ENCODE peak calls at places on chromosomes 11 and 22, in ten cellular contexts. N is body of pancreas; M is heart left ventricle; G is CD4-positive, alpha-beta memory T cell; V is SJSA1; E is left ventricle myocardium inferior; F is HCT116; L is mesendoderm; C is kidney; R is HepG2. J is an unnamed sample. For H3K4me1, the result is how much of the 10 kb centered on the place peaks cover.

GRCh38 chr11:61516675-61517516 is 8.3 kb downstream of the LRRC10B start:
- DNase-seq in G (peak), L (peak), E (no peak), F (no peak), N (no peak), R (peak), M (no peak), C (no peak), V (no peak), J (no peak)

GRCh38 chr22:26767351-26767970 is 110.1 kb downstream of the MIAT start:
- DNase-seq in L (no peak), M (no peak), G (no peak), F (no peak), V (no peak), N (no peak), C (no peak), R (no peak), E (no peak), J (no peak)

GRCh38 chr22:47408409-47408808 is 646.0 kb downstream of the TBC1D22A start:
- DNase-seq in R (no peak), M (no peak), L (peak), V (no peak), N (no peak), E (no peak), F (no peak), G (no peak), C (peak), J (no peak)

GRCh38 chr11:2771758-2772466 is 72.1 kb upstream of the KCNQ1OT1 start:
- DNase-seq in G (no peak), F (no peak), M (no peak), C (peak), R (no peak), E (peak), L (no peak), V (peak), N (peak), J (peak)

GRCh38 chr11:122803306-122803705 is 35.0 kb upstream of the CRTAM start:
- DNase-seq in C (no peak), F (no peak), E (no peak), M (no peak), L (peak), V (no peak), R (no peak), N (no peak), G (no peak), J (no peak)

GRCh38 chr11:33402066-33402465 is 144.9 kb downstream of the HIPK3 start:
- DNase-seq in L (no peak), R (no peak), V (no peak), E (no peak), F (no peak), C (no peak), G (no peak), N (no peak), M (no peak), J (no peak)

GRCh38 chr11:70734379-70734778 is 336.1 kb downstream of the CTTN start:
- DNase-seq in C (peak), L (no peak), R (no peak), E (no peak), G (no peak), M (peak), N (no peak), V (no peak), F (no peak), J (no peak)

GRCh38 chr11:78961938-78962701 is 387.5 kb upstream of the NARS2 start:
- DNase-seq in R (no peak), C (peak), F (no peak), G (no peak), L (peak), V (no peak), E (no peak), M (no peak), N (peak), J (no peak)

GRCh38 chr11:7630002-7630401 is 43.3 kb downstream of the CYB5R2 start:
- DNase-seq in V (no peak), R (no peak), F (no peak), N (no peak), G (no peak), C (no peak), M (peak), E (peak), L (no peak), J (no peak)

GRCh38 chr22:50726643-50727340 is 11.2 kb upstream of the ACR start:
- DNase-seq in N (no peak), M (no peak), G (no peak), E (peak), F (no peak), V (no peak), L (peak), R (peak), C (peak), J (peak)

GRCh38 chr11:63663809-63664208 is 7.4 kb downstream of the ATL3 start:
- DNase-seq in N (no peak), E (no peak), R (no peak), F (no peak), V (no peak), L (no peak), C (no peak), M (no peak), G (no peak), J (no peak)

GRCh38 chr11:131297441-131297840 is 73.0 kb upstream of the NTM start:
- DNase-seq in G (no peak), L (no peak), E (no peak), M (no peak), C (no peak), N (no peak), R (no peak), F (no peak), V (no peak), J (no peak)

GRCh38 chr22:49923445-49923844 is 5.0 kb downstream of the CRELD2 start:
- DNase-seq in F (no peak), E (no peak), N (no peak), R (no peak), G (peak), L (no peak), C (no peak), M (no peak), V (no peak), J (no peak)

GRCh38 chr22:17938484-17938924 is 85.9 kb downstream of the MICAL3 start:
- DNase-seq in M (peak), F (no peak), V (no peak), L (no peak), R (peak), G (no peak), N (peak), E (no peak), C (no peak), J (no peak)

GRCh38 chr11:1862588-1863351 is 9.9 kb downstream of the LSP1 start:
- DNase-seq in F (peak), R (no peak), L (no peak), G (no peak), V (peak), C (peak), M (peak), E (peak), N (peak), J (peak)

GRCh38 chr11:110918351-110918750 is 206.1 kb upstream of the ARHGAP20 start:
- DNase-seq in R (no peak), F (no peak), L (peak), C (no peak), M (no peak), N (no peak), E (no peak), G (no peak), V (no peak), J (no peak)

GRCh38 chr22:23235425-23235824 is 55.1 kb downstream of the BCR start:
- DNase-seq in V (no peak), M (no peak), F (no peak), C (no peak), G (no peak), L (no peak), R (no peak), N (no peak), E (no peak), J (no peak)

GRCh38 chr11:31445621-31446020 is 63.8 kb downstream of the IMMP1L start:
- DNase-seq in V (no peak), N (no peak), L (no peak), R (no peak), G (no peak), C (no peak), F (no peak), E (no peak), M (no peak), J (no peak)

GRCh38 chr11:99199336-99199735 is 178.6 kb downstream of the CNTN5 start:
- DNase-seq in F (no peak), E (no peak), G (no peak), N (no peak), V (no peak), M (peak), R (no peak), C (no peak), L (peak), J (no peak)

GRCh38 chr11:69360606-69361005 is 66.7 kb downstream of the MYEOV start:
- DNase-seq in G (no peak), N (no peak), L (no peak), V (peak), E (no peak), C (no peak), M (no peak), R (no peak), F (no peak), J (peak)

GRCh38 chr22:50302041-50302541 is 5.4 kb downstream of the PLXNB2 start:
- DNase-seq in R (no peak), F (no peak), M (no peak), L (no peak), N (peak), V (no peak), E (no peak), G (no peak), C (no peak), J (peak)

GRCh38 chr11:57633394-57634058 is 16.2 kb downstream of the YPEL4 start:
- DNase-seq in V (no peak), E (no peak), L (no peak), G (no peak), M (no peak), F (no peak), R (no peak), C (no peak), N (no peak), J (no peak)

GRCh38 chr11:114307524-114308203 is 11.5 kb downstream of the NNMT start:
- DNase-seq in C (peak), G (no peak), F (no peak), E (peak), M (peak), N (peak), R (peak), L (no peak), V (peak), J (peak)

GRCh38 chr22:29073618-29074275 is 912 bp downstream of the KREMEN1 start:
- DNase-seq in G (no peak), L (peak), V (no peak), F (no peak), R (peak), E (peak), N (peak), C (peak), M (peak), J (peak)

DNA sequence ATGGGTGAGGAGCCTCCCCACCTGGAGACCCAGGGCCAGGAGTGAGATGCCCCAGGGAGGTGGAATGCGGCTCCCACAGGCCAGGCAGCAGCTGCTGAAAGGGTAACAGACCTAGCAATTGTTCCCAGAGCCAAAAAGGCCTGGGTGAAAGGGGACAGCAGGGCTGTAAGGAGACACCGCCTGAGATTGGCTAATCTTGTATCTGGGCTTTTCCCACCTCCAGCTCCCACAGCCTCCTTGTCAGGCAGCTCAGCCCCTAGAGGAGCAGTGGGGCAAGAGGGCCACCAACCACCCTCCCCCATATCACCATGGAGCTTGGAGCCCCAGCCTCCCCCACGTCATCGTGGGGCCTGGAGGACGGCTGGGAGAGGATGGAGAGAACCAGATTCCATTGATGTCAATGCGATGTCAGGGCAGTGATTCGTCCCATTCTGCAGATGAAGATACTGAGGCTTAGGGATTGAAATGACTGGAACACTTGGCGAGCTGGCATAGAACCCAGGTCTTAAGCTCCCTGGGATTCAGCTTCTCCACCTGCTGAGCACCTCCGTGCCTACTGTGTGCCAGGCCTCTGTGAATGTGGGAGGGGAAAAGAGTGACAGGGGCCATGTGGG is 2.9 kb upstream of the MGAT3 start:
- DNase-seq in F (no peak), C (no peak), V (no peak), N (no peak), R (no peak), L (peak), M (no peak), G (no peak), E (no peak), J (no peak)
- H3K4me1 ChIP-seq in F (under half), C (under half), V (under half), N (under half), R (under half), L (under half), M (under half), G (under half), E (under half), J (under half)

GRCh38 chr11:6606471-6607189 is 3.1 kb downstream of the ILK start:
- DNase-seq in E (peak), G (no peak), R (peak), C (peak), F (peak), L (peak), M (peak), N (peak), V (peak), J (peak)
- H3K4me1 ChIP-seq in E (half or more), G (half or more), R (half or more), C (half or more), F (half or more), L (under half), M (half or more), N (half or more), V (under half), J (half or more)

GRCh38 chr11:66131937-66132632 is 62.0 kb downstream of the PACS1 start:
- DNase-seq in V (no peak), L (no peak), M (no peak), E (no peak), G (no peak), C (no peak), N (no peak), R (no peak), F (no peak), J (no peak)

GRCh38 chr11:66139817-66140216 is 69.7 kb downstream of the PACS1 start:
- DNase-seq in F (no peak), E (no peak), M (no peak), R (no peak), N (no peak), C (no peak), G (no peak), V (no peak), L (no peak), J (no peak)

GRCh38 chr11:66130978-66131377 is 60.9 kb downstream of the PACS1 start:
- DNase-seq in G (no peak), R (no peak), E (no peak), M (no peak), V (no peak), F (no peak), C (no peak), N (no peak), L (no peak), J (no peak)

GRCh38 chr11:66133216-66133775 is 63.2 kb downstream of the PACS1 start:
- DNase-seq in E (no peak), N (no peak), F (no peak), R (no peak), G (no peak), M (no peak), C (no peak), V (no peak), L (no peak), J (no peak)

GRCh38 chr11:66136752-66137123 is 66.7 kb downstream of the PACS1 start:
- DNase-seq in M (no peak), N (no peak), G (no peak), F (no peak), E (no peak), L (no peak), R (peak), V (peak), C (no peak), J (no peak)
- H3K4me1 ChIP-seq in M (under half), N (under half), G (under half), F (under half), E (under half), L (under half), R (under half), V (under half), C (under half), J (under half)

DNA sequence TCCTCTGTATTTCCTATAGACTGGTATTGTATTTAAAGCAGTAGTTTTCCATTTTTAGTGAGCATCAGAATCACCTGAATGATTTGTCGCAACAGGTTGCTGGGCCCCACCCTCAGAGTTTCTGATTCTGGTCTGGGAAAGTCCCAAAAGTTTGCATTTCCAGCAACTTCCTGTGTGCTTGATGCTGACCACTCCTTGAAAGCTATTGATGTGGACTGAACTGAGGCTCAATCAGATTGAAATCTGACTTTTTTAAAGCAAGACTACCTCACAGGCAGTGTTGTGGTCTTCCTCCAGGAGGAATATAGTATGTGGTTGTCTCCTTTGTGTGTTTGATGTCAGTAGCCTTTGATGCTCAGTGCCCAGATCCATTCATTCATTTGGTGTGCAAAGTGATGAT is 17.2 kb upstream of the MPZL2 start:
- DNase-seq in G (peak), R (no peak), L (no peak), V (no peak), M (no peak), E (no peak), F (no peak), N (no peak), C (no peak), J (no peak)
- H3K4me1 ChIP-seq in G (under half), R (under half), L (under half), V (under half), M (under half), E (under half), F (under half), N (under half), C (under half), J (under half)

GRCh38 chr11:12161137-12161536 is 50.7 kb downstream of the MICAL2 start:
- DNase-seq in R (no peak), G (no peak), M (peak), E (no peak), F (no peak), N (no peak), L (no peak), V (no peak), C (no peak), J (no peak)
- H3K4me1 ChIP-seq in R (under half), G (under half), M (half or more), E (half or more), F (half or more), N (under half), L (under half), V (half or more), C (under half), J (half or more)